ENCODE peak calls at places on chromosomes 3 and 15, in nine cellular contexts. G is body of pancreas, N is fibroblast of pulmonary artery, D is GM20000, L is GM12891, Y is kidney tubule cell, T is NCI-H460, E is GM12865, V is NCI-H524. Z is an unnamed sample.

GRCh38 chr3:76415384-76415783 is 624.5 kb upstream of the ROBO2 start:
- DNase-seq in L (no peak), T (no peak), G (no peak), N (no peak), Y (no peak), V (no peak), D (no peak), E (no peak), Z (no peak)

GRCh38 chr15:69880616-69881309 is 217.0 kb downstream of the TLE3 start:
- DNase-seq in T (no peak), Y (no peak), E (peak; percentile 16), L (no peak), N (no peak), V (no peak), G (no peak), D (no peak), Z (no peak)

GRCh38 chr15:58346361-58346760 is 85.4 kb upstream of the LIPC start:
- DNase-seq in L (no peak), V (no peak), E (no peak), G (no peak), D (no peak), T (no peak), N (peak; percentile 49), Y (peak; percentile 25), Z (peak; percentile 63)

GRCh38 chr3:48236531-48236930 is 4.4 kb upstream of the ZNF589 start:
- DNase-seq in N (no peak), T (no peak), D (no peak), E (no peak), Y (no peak), G (no peak), L (no peak), V (no peak), Z (no peak)

GRCh38 chr3:128438488-128439072 is 28.1 kb downstream of the DNAJB8 start:
- DNase-seq in D (no peak), L (no peak), E (peak; percentile 30), V (no peak), G (no peak), N (no peak), Y (no peak), T (no peak), Z (no peak)

GRCh38 chr3:176275113-176275512 is 922.2 kb downstream of the TBL1XR1 start:
- DNase-seq in G (no peak), V (no peak), Y (no peak), N (no peak), D (no peak), E (no peak), L (no peak), T (no peak), Z (no peak)

GRCh38 chr15:81895723-81896122 is 150.1 kb downstream of the MEX3B start:
- DNase-seq in N (no peak), T (no peak), L (no peak), V (no peak), Y (no peak), E (no peak), D (no peak), G (no peak), Z (no peak)

GRCh38 chr3:132916096-132916495 is 122.1 kb upstream of the TMEM108 start:
- DNase-seq in G (no peak), N (peak; percentile 27), L (no peak), E (no peak), D (no peak), T (no peak), V (no peak), Y (no peak), Z (no peak)

GRCh38 chr3:123323781-123324180 is 122.0 kb downstream of the SEC22A start:
- DNase-seq in T (no peak), L (no peak), V (no peak), N (no peak), G (no peak), Y (no peak), D (no peak), E (no peak), Z (no peak)

GRCh38 chr3:51620543-51620942 is 50.5 kb upstream of the TEX264 start:
- DNase-seq in L (no peak), N (peak; percentile 39), E (no peak), D (no peak), Y (no peak), G (no peak), V (no peak), T (no peak), Z (no peak)

GRCh38 chr3:72338942-72339749 is 509.1 kb downstream of the SHQ1 start:
- DNase-seq in T (peak; percentile 38), G (no peak), D (no peak), N (peak; percentile 94), E (peak; percentile 47), V (peak; percentile 10), Y (peak; percentile 96), L (no peak), Z (peak; percentile 5)

GRCh38 chr3:76040946-76041345 is 255.6 kb upstream of the ZNF717 start:
- DNase-seq in L (no peak), Y (no peak), V (no peak), D (no peak), N (peak; percentile 22), T (no peak), G (no peak), E (no peak), Z (no peak)

GRCh38 chr3:128725547-128725931 is 444 bp upstream of the RAB7A start:
- DNase-seq in D (peak; percentile 44), N (no peak), E (no peak), T (no peak), Y (no peak), L (no peak), G (no peak), V (no peak), Z (no peak)

GRCh38 chr3:11634081-11634635 is 9.6 kb downstream of the VGLL4 start:
- DNase-seq in T (no peak), E (no peak), N (no peak), Y (no peak), V (no peak), L (no peak), D (no peak), G (no peak), Z (no peak)

GRCh38 chr3:10978956-10979355 is 13.6 kb upstream of the SLC6A1 start:
- DNase-seq in L (no peak), V (no peak), D (no peak), N (no peak), E (no peak), T (no peak), Y (no peak), G (no peak), Z (no peak)

GRCh38 chr3:51198476-51198875 is 186.6 kb upstream of the MANF start:
- DNase-seq in G (no peak), L (no peak), E (no peak), T (no peak), V (no peak), Y (no peak), D (no peak), N (no peak), Z (no peak)

GRCh38 chr3:71119171-71119570 is 464.4 kb downstream of the FOXP1 start:
- DNase-seq in L (no peak), Y (no peak), E (no peak), G (no peak), V (no peak), N (no peak), T (no peak), D (no peak), Z (no peak)

GRCh38 chr15:74763416-74763815 is 14.8 kb downstream of the CYP1A2 start:
- DNase-seq in T (no peak), N (no peak), V (no peak), D (no peak), L (no peak), E (no peak), G (no peak), Y (no peak), Z (no peak)

GRCh38 chr15:70815604-70816003 is 38.4 kb downstream of the LARP6 start:
- DNase-seq in L (no peak), T (no peak), N (no peak), Y (no peak), V (no peak), E (no peak), G (no peak), D (no peak), Z (no peak)